ENCODE peak calls at places on chromosome 17, in four cellular contexts. U is NB4, B is NCI-H2227 treated with DMSO at 0.1 percent for 48 hours, O is RCC 7860. J is an unnamed sample.

GRCh38 chr17:16363749-16364536 is 10.7 kb upstream of the CENPV start:
- DNase-seq in U (peak), B (peak), O (peak), J (peak)

GRCh38 chr17:14886200-14886739 is 378.9 kb downstream of the PMP22 start:
- DNase-seq in U (peak), B (no peak), O (no peak), J (peak)

GRCh38 chr17:80761421-80761871 is 216.8 kb downstream of the RPTOR start:
- DNase-seq in U (no peak), B (no peak), O (peak), J (peak)

GRCh38 chr17:50189396-50190277 is 11.8 kb downstream of the COL1A1 start:
- DNase-seq in U (no peak), B (no peak), O (no peak), J (no peak)

GRCh38 chr17:72385482-72385881 is 264.7 kb downstream of the SOX9 start:
- DNase-seq in U (no peak), B (no peak), O (peak), J (peak)

GRCh38 chr17:33284022-33284421 is 9.1 kb downstream of the ASIC2 start:
- DNase-seq in U (no peak), B (no peak), O (peak), J (peak)

GRCh38 chr17:63142836-63143235 is 176.8 kb downstream of the TANC2 start:
- DNase-seq in U (no peak), B (no peak), O (no peak), J (no peak)

GRCh38 chr17:77736207-77736600 is 222.3 kb upstream of the TNRC6C start:
- DNase-seq in U (no peak), B (peak), O (no peak), J (no peak)

GRCh38 chr17:41101586-41102259 is at the start of gene KRTAP4-16:
- DNase-seq in U (no peak), B (peak), O (no peak), J (no peak)

GRCh38 chr17:55177159-55177913 is 87.4 kb upstream of the HLF start:
- DNase-seq in U (no peak), B (no peak), O (no peak), J (no peak)

GRCh38 chr17:14459955-14460354 is 159.1 kb downstream of the HS3ST3B1 start:
- DNase-seq in U (no peak), B (no peak), O (no peak), J (no peak)

GRCh38 chr17:27199948-27200347 is 94.0 kb upstream of the WSB1 start:
- DNase-seq in U (no peak), B (no peak), O (no peak), J (peak)

GRCh38 chr17:74394977-74395376 is 27.7 kb downstream of the GPR142 start:
- DNase-seq in U (no peak), B (no peak), O (no peak), J (peak)

J was measured in kidney tubule cell.